ENCODE peak calls at places on chromosomes 7 and 10, in four cellular contexts. P is lower lobe of right lung, F is DND-41, G is PC-9. N is an unnamed sample.

GRCh38 chr10:113305871-113306270 is 247.0 kb upstream of the HABP2 start:
- DNase-seq in P (no peak), F (no peak), G (no peak), N (no peak)

GRCh38 chr7:113307147-113307546 is 188.8 kb upstream of the SMIM30 start:
- DNase-seq in P (no peak), F (no peak), G (no peak), N (no peak)

GRCh38 chr7:12322903-12323300 is 80.8 kb downstream of the VWDE start:
- DNase-seq in P (no peak), F (no peak), G (no peak), N (no peak)

GRCh38 chr10:20891338-20891714 is 5.8 kb downstream of the NEBL start:
- DNase-seq in P (no peak), F (no peak), G (peak; percentile 72), N (no peak)

GRCh38 chr7:83413831-83414230 is 235.1 kb downstream of the SEMA3E start:
- DNase-seq in P (no peak), F (no peak), G (no peak), N (no peak)

GRCh38 chr7:157875230-157876179 is 538.7 kb downstream of the DNAJB6 start:
- DNase-seq in P (no peak), F (peak; percentile 65), G (no peak), N (peak; percentile 62)

GRCh38 chr7:34760271-34760670 is 102.3 kb downstream of the NPSR1 start:
- DNase-seq in P (no peak), F (no peak), G (no peak), N (no peak)

GRCh38 chr10:101563007-101563406 is 25.1 kb downstream of the POLL start:
- DNase-seq in P (no peak), F (peak; percentile 2), G (no peak), N (no peak)

GRCh38 chr10:29083096-29083495 is 205.8 kb upstream of the LYZL1 start:
- DNase-seq in P (no peak), F (peak; percentile 5), G (no peak), N (no peak)

GRCh38 chr7:44401692-44402091 is 76.3 kb upstream of the CAMK2B start:
- DNase-seq in P (no peak), F (no peak), G (no peak), N (no peak)

GRCh38 chr10:46233101-46233500 is 53.7 kb upstream of the ANTXRL start:
- DNase-seq in P (no peak), F (no peak), G (no peak), N (no peak)

GRCh38 chr10:129949411-129950335 is 14.4 kb downstream of the EBF3 start:
- DNase-seq in P (no peak), F (no peak), G (no peak), N (no peak)

GRCh38 chr7:91846436-91846835 is 34.1 kb downstream of the MTERF1 start:
- DNase-seq in P (no peak), F (no peak), G (no peak), N (no peak)

GRCh38 chr7:20111821-20112542 is 105.2 kb downstream of the MACC1 start:
- DNase-seq in P (no peak), F (no peak), G (no peak), N (no peak)

GRCh38 chr7:32616625-32617024 is 121.3 kb downstream of the AVL9 start:
- DNase-seq in P (no peak), F (no peak), G (peak; percentile 85), N (no peak)

GRCh38 chr7:18780266-18780665 is 284.7 kb downstream of the HDAC9 start:
- DNase-seq in P (no peak), F (no peak), G (no peak), N (no peak)

GRCh38 chr10:88981435-88981834 is 9.2 kb upstream of the FAS start:
- DNase-seq in P (no peak), F (no peak), G (no peak), N (no peak)

GRCh38 chr10:88984525-88984924 is 6.1 kb upstream of the FAS start:
- DNase-seq in P (no peak), F (no peak), G (no peak), N (no peak)

GRCh38 chr10:88983206-88983605 is 7.4 kb upstream of the FAS start:
- DNase-seq in P (no peak), F (no peak), G (no peak), N (no peak)

GRCh38 chr10:88982360-88982759 is 8.2 kb upstream of the FAS start:
- DNase-seq in P (no peak), F (no peak), G (no peak), N (no peak)

GRCh38 chr10:88983939-88984338 is 6.7 kb upstream of the FAS start:
- DNase-seq in P (no peak), F (no peak), G (no peak), N (no peak)
- H3K27ac ChIP-seq in P (peak overlapping the region; percentile 13), F (no peak overlapping the region), G (no peak overlapping the region), N (no peak overlapping the region)

DNA sequence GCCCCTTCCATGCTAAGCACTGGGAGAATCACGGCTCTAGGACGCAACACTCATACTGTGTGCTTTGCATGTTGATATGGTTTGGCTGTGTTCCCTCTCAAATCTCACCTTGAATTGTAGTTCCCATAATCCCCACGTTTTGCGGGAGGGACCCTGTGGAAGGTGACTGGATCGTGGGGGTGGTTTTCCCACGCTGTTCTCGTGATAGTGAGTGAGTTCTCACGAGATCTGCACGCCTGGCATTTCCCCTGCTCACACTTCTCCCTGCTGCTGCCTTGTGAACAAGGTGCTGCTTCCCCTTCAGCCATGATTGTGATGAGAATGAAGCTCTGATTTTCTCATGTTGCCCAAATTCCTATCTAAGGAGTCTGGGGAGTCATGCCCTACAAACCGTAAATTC is 53.0 kb upstream of the ADGRA1 start:
- DNase-seq in P (no peak), F (no peak), G (no peak), N (no peak)
- H3K27me3 ChIP-seq in P (peaks cover 14% of the 10 kb centered on the region), F (peaks cover 7% of the 10 kb centered on the region), G (peaks cover 91% of the 10 kb centered on the region), N (no peaks in the 10 kb centered on the region)

GRCh38 chr10:35452847-35453246 is 116.5 kb downstream of the CCNY start:
- DNase-seq in P (no peak), F (no peak), G (no peak), N (no peak)

GRCh38 chr10:35456784-35457183 is 120.5 kb downstream of the CCNY start:
- DNase-seq in P (no peak), F (no peak), G (no peak), N (no peak)

GRCh38 chr10:35456175-35456574 is 119.9 kb downstream of the CCNY start:
- DNase-seq in P (no peak), F (no peak), G (no peak), N (no peak)

GRCh38 chr10:35451103-35452016 is 115.1 kb downstream of the CCNY start:
- DNase-seq in P (no peak), F (no peak), G (no peak), N (no peak)

GRCh38 chr10:35453855-35454532 is 117.7 kb downstream of the CCNY start:
- DNase-seq in P (no peak), F (no peak), G (no peak), N (no peak)
- H3K9me3 ChIP-seq in P (no peaks in the 10 kb centered on the region), F (no peaks in the 10 kb centered on the region), G (no peaks in the 10 kb centered on the region), N (no peaks in the 10 kb centered on the region)

DNA sequence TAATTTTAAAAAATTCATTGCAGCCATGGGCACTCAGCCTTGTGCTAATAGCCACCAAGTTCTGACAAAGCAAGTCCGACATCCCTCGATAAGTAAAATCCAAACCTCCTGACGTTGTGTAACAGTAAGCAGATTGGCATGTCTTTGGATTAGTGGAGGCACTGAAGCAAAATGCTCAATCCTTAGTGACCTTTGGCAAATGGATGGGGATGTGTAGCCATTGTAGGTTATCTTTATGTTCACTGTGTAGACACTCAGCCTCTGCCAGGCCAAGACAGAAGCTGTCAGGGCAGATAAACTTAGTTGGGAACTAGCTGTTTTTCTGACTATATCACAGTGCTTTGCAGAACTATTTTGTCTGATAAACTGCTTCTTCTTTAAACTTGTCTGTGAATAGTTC is 220.7 kb downstream of the LRMDA start:
- DNase-seq in P (no peak), F (no peak), G (no peak), N (no peak)
- H3K27ac ChIP-seq in P (no peak overlapping the region), F (no peak overlapping the region), G (no peak overlapping the region), N (no peak overlapping the region)

GRCh38 chr7:159007308-159008054 is 137.2 kb downstream of the VIPR2 start:
- DNase-seq in P (no peak), F (no peak), G (no peak), N (no peak)
- H3K27me3 ChIP-seq in P (no peaks in the 10 kb centered on the region), F (no peaks in the 10 kb centered on the region), G (peaks cover 92% of the 10 kb centered on the region), N (no peaks in the 10 kb centered on the region)